ENCODE peak calls at places on chromosomes 16 and 17, in seven cellular contexts. T is CD8-positive, alpha-beta memory T cell; F is tibial nerve; S is body of pancreas; B is CD8-positive, alpha-beta T cell; X is IMR-90; R is colonic mucosa. O is an unnamed sample. For H3K4me1, the result is how much of the 10 kb centered on the place peaks cover.

GRCh38 chr16:58114827-58115825 is 14.1 kb downstream of the CFAP20 start:
- DNase-seq in S (no peak), R (no peak), X (peak), F (no peak), B (no peak), T (no peak), O (no peak)

GRCh38 chr16:56267888-56268287 is 76.6 kb downstream of the GNAO1 start:
- DNase-seq in R (no peak), S (no peak), X (no peak), F (no peak), B (no peak), T (no peak), O (no peak)

GRCh38 chr17:38870259-38871165 is 654 bp downstream of the LASP1 start:
- DNase-seq in T (peak), R (peak), S (peak), X (peak), F (peak), B (peak), O (peak)

GRCh38 chr17:40903129-40903847 is 18.2 kb upstream of the KRT20 start:
- DNase-seq in T (no peak), B (no peak), R (peak), F (no peak), S (no peak), X (peak), O (no peak)

GRCh38 chr17:73958453-73958852 is 245.0 kb upstream of the RPL38 start:
- DNase-seq in X (no peak), B (no peak), F (no peak), S (no peak), R (no peak), T (no peak), O (no peak)

GRCh38 chr16:54070944-54071343 is 215.6 kb downstream of the IRX3 start:
- DNase-seq in S (no peak), B (no peak), X (no peak), T (no peak), R (no peak), F (no peak), O (no peak)

GRCh38 chr17:39704821-39705551 is 5.1 kb downstream of the ERBB2 start:
- DNase-seq in B (no peak), S (no peak), X (peak), T (no peak), F (no peak), R (no peak), O (no peak)

GRCh38 chr17:6555331-6556120 is 829 bp downstream of the PITPNM3 start:
- DNase-seq in S (peak), X (peak), B (no peak), T (no peak), R (peak), F (no peak), O (no peak)

GRCh38 chr16:51134269-51134812 is 16.7 kb downstream of the SALL1 start:
- DNase-seq in T (no peak), B (no peak), X (no peak), R (no peak), S (no peak), F (no peak), O (no peak)

GRCh38 chr16:84737658-84738057 is 37.9 kb downstream of the USP10 start:
- DNase-seq in T (no peak), R (peak), B (no peak), X (no peak), F (no peak), S (peak), O (no peak)

GRCh38 chr16:82092711-82093110 is 57.7 kb downstream of the HSD17B2 start:
- DNase-seq in S (no peak), T (no peak), F (no peak), R (no peak), B (no peak), X (peak), O (no peak)

GRCh38 chr17:67474081-67474661 is 97.1 kb downstream of the PITPNC1 start:
- DNase-seq in T (no peak), R (no peak), X (peak), S (no peak), B (no peak), F (no peak), O (no peak)

GRCh38 chr17:14672830-14673229 is 371.9 kb downstream of the HS3ST3B1 start:
- DNase-seq in B (no peak), S (peak), X (peak), R (peak), T (no peak), F (no peak), O (no peak)

GRCh38 chr17:67194134-67194533 is 50.9 kb downstream of the HELZ start:
- DNase-seq in R (no peak), F (no peak), X (peak), S (no peak), B (no peak), T (no peak), O (no peak)

GRCh38 chr16:70696952-70697600 is 11.2 kb upstream of the MTSS2 start:
- DNase-seq in R (no peak), X (no peak), B (peak), F (no peak), T (peak), S (no peak), O (no peak)

GRCh38 chr16:46954562-46954961 is 18.9 kb downstream of the DNAJA2 start:
- DNase-seq in X (no peak), S (no peak), B (no peak), T (no peak), R (no peak), F (no peak), O (no peak)

GRCh38 chr17:77478281-77478680 is 337.5 kb downstream of the SEC14L1 start:
- DNase-seq in F (no peak), X (no peak), T (no peak), B (no peak), S (no peak), R (no peak), O (no peak)

GRCh38 chr17:77479372-77479781 is 338.6 kb downstream of the SEC14L1 start:
- DNase-seq in B (no peak), X (no peak), T (no peak), R (no peak), S (no peak), F (no peak), O (no peak)

GRCh38 chr17:77479817-77480508 is 339.2 kb downstream of the SEC14L1 start:
- DNase-seq in B (no peak), X (peak), S (no peak), T (no peak), R (no peak), F (no peak), O (no peak)

GRCh38 chr17:77476920-77477805 is 336.4 kb downstream of the SEC14L1 start:
- DNase-seq in S (no peak), B (no peak), F (peak), R (peak), T (no peak), X (peak), O (no peak)

GRCh38 chr17:77478899-77479298 is 338.1 kb downstream of the SEC14L1 start:
- DNase-seq in B (no peak), S (no peak), R (no peak), T (no peak), F (no peak), X (no peak), O (no peak)
- H3K4me1 ChIP-seq in B (half or more), S (under half), R (under half), T (half or more), F (under half), X (half or more), O (half or more)

GRCh38 chr17:48037036-48037881 is at the start of gene COPZ2:
- DNase-seq in T (peak), B (peak), S (peak), F (no peak), R (peak), X (peak), O (peak)
- H3K27ac ChIP-seq in T (no peak), B (no peak), S (peak), F (peak), R (no peak), X (peak), O (peak)

GRCh38 chr17:82830249-82830661 is 9.6 kb downstream of the ZNF750 start:
- DNase-seq in R (no peak), S (peak), X (peak), F (no peak), B (no peak), T (no peak), O (no peak)
- H3K4me3 ChIP-seq in R (no peak), S (no peak), X (no peak), F (no peak), B (no peak), T (no peak), O (no peak)

GRCh38 chr17:78240839-78241238 is 9.4 kb downstream of the TMEM235 start:
- DNase-seq in S (no peak), R (no peak), X (no peak), F (no peak), T (no peak), B (no peak), O (no peak)
- H3K4me1 ChIP-seq in S (under half), R (under half), X (under half), F (under half), T (under half), B (under half), O (under half)

GRCh38 chr16:24135624-24136296 is 120.4 kb upstream of the CACNG3 start:
- DNase-seq in S (no peak), T (no peak), X (no peak), R (no peak), B (no peak), F (no peak), O (no peak)
- H3K27ac ChIP-seq in S (no peak), T (peak), X (no peak), R (no peak), B (no peak), F (no peak), O (no peak)

DNA sequence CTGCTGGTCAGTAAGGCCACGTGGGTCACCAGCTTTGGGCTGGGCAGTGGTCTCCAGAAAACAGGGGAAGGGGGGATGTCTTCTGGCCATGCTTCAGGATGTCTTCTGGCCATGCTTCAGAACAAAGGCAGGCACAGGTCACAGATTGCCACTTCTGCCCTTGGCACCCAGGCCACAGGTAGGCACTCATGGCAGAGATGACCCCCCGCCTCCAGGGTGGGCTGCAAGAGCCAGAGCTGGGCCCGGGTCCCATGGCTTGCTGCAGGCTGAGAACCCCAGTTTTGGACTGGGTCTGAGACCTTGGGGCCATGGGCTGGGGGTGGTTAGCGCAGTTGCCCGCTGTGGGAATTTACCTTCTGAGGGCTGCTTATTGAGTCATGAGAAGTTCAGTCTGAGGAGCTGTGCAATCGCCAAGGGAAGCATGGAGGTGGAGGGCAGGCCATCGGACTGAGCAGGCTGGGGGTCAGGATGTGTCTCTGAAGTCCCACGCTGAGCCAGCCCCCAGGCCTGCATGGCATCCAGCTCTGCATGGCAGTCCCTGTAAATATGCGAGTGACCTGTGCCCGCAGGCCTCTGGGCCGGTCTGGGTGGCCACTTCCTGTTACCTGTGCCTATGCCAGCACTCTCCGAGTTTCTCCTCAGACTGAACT is 1.6 kb downstream of the ANKRD13B start:
- DNase-seq in B (no peak), S (no peak), X (no peak), R (no peak), T (no peak), F (no peak), O (no peak)
- H3K4me3 ChIP-seq in B (no peak), S (no peak), X (no peak), R (no peak), T (no peak), F (peak), O (no peak)